ENCODE peak calls at places on chromosomes 5 and 9, in six cellular contexts. B is sigmoid colon, T is stomach, L is kidney, D is neural progenitor cell, I is GM12878. Q is an unnamed sample. For H3K4me1, the result is how much of the 10 kb centered on the place peaks cover.

GRCh38 chr9:72691671-72692070 is 170.3 kb downstream of the TMC1 start:
- DNase-seq in B (no peak), T (no peak), L (no peak), D (no peak), I (no peak), Q (no peak)

GRCh38 chr9:85741112-85741874 is 461 bp downstream of the AGTPBP1 start:
- DNase-seq in B (peak), T (peak), L (peak), D (peak), I (no peak), Q (no peak)

GRCh38 chr5:87116821-87117512 is 150.7 kb upstream of the RASA1 start:
- DNase-seq in B (no peak), T (no peak), L (no peak), D (no peak), I (peak), Q (no peak)

GRCh38 chr5:138095100-138095907 is 11.5 kb downstream of the WNT8A start:
- DNase-seq in B (no peak), T (no peak), L (no peak), D (no peak), I (no peak), Q (no peak)

GRCh38 chr5:74232281-74232680 is 408.2 kb downstream of the ENC1 start:
- DNase-seq in B (no peak), T (no peak), L (no peak), D (peak), I (no peak), Q (peak)

GRCh38 chr9:131677445-131678180 is 62.3 kb downstream of the RAPGEF1 start:
- DNase-seq in B (no peak), T (no peak), L (no peak), D (peak), I (peak), Q (no peak)

GRCh38 chr5:36876965-36877666 is 547 bp downstream of the NIPBL start:
- DNase-seq in B (peak), T (peak), L (peak), D (peak), I (no peak), Q (peak)

GRCh38 chr9:74173284-74173683 is 323.9 kb upstream of the RORB start:
- DNase-seq in B (no peak), T (no peak), L (no peak), D (no peak), I (no peak), Q (no peak)

GRCh38 chr5:31449175-31449574 is 82.7 kb downstream of the DROSHA start:
- DNase-seq in B (no peak), T (no peak), L (no peak), D (no peak), I (no peak), Q (no peak)

GRCh38 chr9:110029422-110029814 is 178.5 kb downstream of the C9orf152 start:
- DNase-seq in B (no peak), T (no peak), L (no peak), D (no peak), I (no peak), Q (peak)

GRCh38 chr5:143262393-143263174 is 140.9 kb downstream of the NR3C1 start:
- DNase-seq in B (no peak), T (no peak), L (no peak), D (no peak), I (peak), Q (peak)

GRCh38 chr5:149383399-149383798 is 4.3 kb upstream of the IL17B start:
- DNase-seq in B (peak), T (no peak), L (peak), D (no peak), I (no peak), Q (no peak)

GRCh38 chr9:113471566-113471965 is 8.0 kb downstream of the RGS3 start:
- DNase-seq in B (no peak), T (no peak), L (no peak), D (no peak), I (no peak), Q (no peak)

GRCh38 chr5:53515988-53516387 is 35.6 kb downstream of the FST start:
- DNase-seq in B (no peak), T (no peak), L (no peak), D (no peak), I (no peak), Q (no peak)

GRCh38 chr9:109317979-109318671 is 2.7 kb downstream of the EPB41L4B start:
- DNase-seq in B (no peak), T (no peak), L (no peak), D (peak), I (no peak), Q (peak)

GRCh38 chr5:117731445-117731844 is 1156.8 kb upstream of the SEMA6A start:
- DNase-seq in B (no peak), T (no peak), L (no peak), D (no peak), I (no peak), Q (no peak)

GRCh38 chr5:144369001-144369400 is 198.3 kb downstream of the KCTD16 start:
- DNase-seq in B (no peak), T (peak), L (peak), D (no peak), I (no peak), Q (no peak)

GRCh38 chr5:14110196-14110595 is 32.9 kb upstream of the TRIO start:
- DNase-seq in B (no peak), T (no peak), L (no peak), D (no peak), I (no peak), Q (no peak)

GRCh38 chr9:90921104-90921503 is 119.5 kb downstream of the SYK start:
- DNase-seq in B (peak), T (peak), L (peak), D (no peak), I (no peak), Q (peak)

GRCh38 chr9:70133253-70134208 is 89.9 kb downstream of the MAMDC2 start:
- DNase-seq in B (no peak), T (no peak), L (no peak), D (no peak), I (no peak), Q (no peak)

GRCh38 chr5:82388186-82388585 is 110.0 kb upstream of the RPS23 start:
- DNase-seq in B (no peak), T (no peak), L (peak), D (no peak), I (no peak), Q (no peak)

GRCh38 chr9:9996259-9996658 is 616.5 kb downstream of the PTPRD start:
- DNase-seq in B (no peak), T (no peak), L (no peak), D (no peak), I (no peak), Q (no peak)

GRCh38 chr9:112409758-112410157 is 29.9 kb downstream of the HSDL2 start:
- DNase-seq in B (no peak), T (no peak), L (no peak), D (no peak), I (no peak), Q (no peak)

GRCh38 chr9:87786423-87786822 is 60.5 kb downstream of the CTSL start:
- DNase-seq in B (no peak), T (no peak), L (no peak), D (no peak), I (no peak), Q (no peak)

GRCh38 chr5:62886603-62887315 is 308.1 kb downstream of the LRRC70 start:
- DNase-seq in B (no peak), T (no peak), L (no peak), D (no peak), I (no peak), Q (no peak)

GRCh38 chr9:75161116-75161857 is 73.0 kb downstream of the OSTF1 start:
- DNase-seq in B (no peak), T (no peak), L (no peak), D (no peak), I (no peak), Q (no peak)

GRCh38 chr9:3746296-3747275 is 220.8 kb upstream of the RFX3 start:
- DNase-seq in B (no peak), T (no peak), L (no peak), D (no peak), I (no peak), Q (peak)

GRCh38 chr5:86977185-86977584 is 290.5 kb upstream of the RASA1 start:
- DNase-seq in B (no peak), T (no peak), L (no peak), D (no peak), I (no peak), Q (peak)

GRCh38 chr5:175609504-175609903 is 48.4 kb upstream of the HRH2 start:
- DNase-seq in B (no peak), T (no peak), L (no peak), D (no peak), I (no peak), Q (no peak)

GRCh38 chr5:53249529-53249928 is 140.0 kb upstream of the MOCS2 start:
- DNase-seq in B (peak), T (no peak), L (no peak), D (no peak), I (no peak), Q (peak)

GRCh38 chr5:149790276-149790675 is 60.2 kb downstream of the PPARGC1B start:
- DNase-seq in B (no peak), T (no peak), L (no peak), D (no peak), I (no peak), Q (no peak)

GRCh38 chr5:132418876-132419275 is 49.4 kb downstream of the SLC22A5 start:
- DNase-seq in B (peak), T (no peak), L (no peak), D (no peak), I (no peak), Q (no peak)

GRCh38 chr5:10679336-10679988 is 81.6 kb downstream of the DAP start:
- DNase-seq in B (no peak), T (no peak), L (no peak), D (no peak), I (no peak), Q (no peak)

GRCh38 chr9:34493972-34494535 is 28.7 kb downstream of the ENHO start:
- DNase-seq in B (no peak), T (peak), L (no peak), D (peak), I (no peak), Q (peak)

GRCh38 chr5:142929602-142930001 is 159.4 kb downstream of the ARHGAP26 start:
- DNase-seq in B (no peak), T (no peak), L (no peak), D (no peak), I (no peak), Q (no peak)

GRCh38 chr9:136234597-136234996 is 11.0 kb downstream of the QSOX2 start:
- DNase-seq in B (no peak), T (no peak), L (no peak), D (no peak), I (no peak), Q (no peak)
- H3K27ac ChIP-seq in B (no peak), T (no peak), L (no peak), D (no peak), I (no peak), Q (no peak)

GRCh38 chr5:141199359-141200235 is at the start of gene PCDHB11:
- DNase-seq in B (no peak), T (no peak), L (no peak), D (peak), I (no peak), Q (no peak)
- TF ChIP-seq CTCF in B (no peak), T (no peak), L (peak), D (peak), I (no peak), Q (peak)

DNA sequence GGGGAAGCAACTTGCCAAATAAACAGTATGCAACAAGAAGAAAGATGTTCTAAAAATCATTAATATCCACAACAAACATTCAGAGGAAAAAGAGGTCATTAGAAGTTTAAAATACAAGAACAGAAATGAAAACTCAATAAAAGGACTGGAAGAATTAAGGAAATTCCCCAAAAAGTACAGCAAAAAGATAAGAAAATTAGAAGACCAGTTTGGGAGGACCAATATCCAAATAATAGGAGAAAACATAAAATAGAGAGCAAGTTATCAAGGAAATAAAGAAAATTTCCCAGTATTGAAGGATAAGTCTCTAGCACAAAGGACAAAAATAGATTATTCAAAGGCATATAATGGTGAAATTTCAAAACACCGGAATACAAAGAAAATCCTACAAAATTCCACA is 21.9 kb downstream of the DIAPH1 start:
- DNase-seq in B (no peak), T (no peak), L (no peak), D (no peak), I (no peak), Q (no peak)
- H3K4me1 ChIP-seq in B (under half), T (under half), L (under half), D (under half), I (under half), Q (under half)

DNA sequence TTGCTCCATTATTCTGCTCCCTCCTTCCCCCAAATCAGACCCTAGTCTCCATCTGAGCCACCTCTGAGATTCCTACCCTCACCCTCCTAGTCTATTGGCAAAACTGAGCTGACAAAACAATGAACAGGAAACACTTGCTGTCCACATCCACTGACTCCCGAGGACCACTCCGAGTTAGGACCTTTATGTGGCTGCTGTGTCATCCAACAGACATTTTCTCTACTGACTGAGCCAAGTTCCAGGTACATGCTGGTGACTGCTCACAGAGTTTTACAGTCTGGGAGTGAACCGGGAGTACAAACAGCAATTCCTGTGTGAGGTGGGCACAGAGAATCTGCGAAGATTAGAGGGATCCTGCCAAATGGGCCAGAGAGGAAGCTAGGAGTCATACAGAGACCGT is 39.2 kb downstream of the CFAP90 start:
- DNase-seq in B (no peak), T (no peak), L (no peak), D (no peak), I (no peak), Q (no peak)
- H3K27ac ChIP-seq in B (no peak), T (no peak), L (no peak), D (no peak), I (no peak), Q (no peak)

GRCh38 chr5:28729067-28729466 is 1690.7 kb upstream of the CDH9 start:
- DNase-seq in B (no peak), T (no peak), L (no peak), D (no peak), I (no peak), Q (no peak)

GRCh38 chr5:28737682-28738081 is 1699.3 kb upstream of the CDH9 start:
- DNase-seq in B (no peak), T (no peak), L (no peak), D (no peak), I (no peak), Q (no peak)

GRCh38 chr5:28734396-28734795 is 1696.0 kb upstream of the CDH9 start:
- DNase-seq in B (no peak), T (no peak), L (no peak), D (no peak), I (no peak), Q (peak)
- TF ChIP-seq CTCF in B (no peak), T (no peak), L (no peak), D (peak), I (no peak), Q (peak)

GRCh38 chr5:72294473-72294872 is 25.6 kb downstream of the MRPS27 start:
- DNase-seq in B (no peak), T (no peak), L (no peak), D (no peak), I (no peak), Q (no peak)

GRCh38 chr5:72298711-72299110 is 21.3 kb downstream of the MRPS27 start:
- DNase-seq in B (no peak), T (no peak), L (no peak), D (no peak), I (no peak), Q (no peak)

GRCh38 chr5:72295539-72295938 is 24.5 kb downstream of the MRPS27 start:
- DNase-seq in B (no peak), T (no peak), L (no peak), D (no peak), I (no peak), Q (no peak)

GRCh38 chr5:72293495-72294055 is 26.5 kb downstream of the MRPS27 start:
- DNase-seq in B (no peak), T (no peak), L (no peak), D (no peak), I (no peak), Q (no peak)

GRCh38 chr5:72296251-72296650 is 23.8 kb downstream of the MRPS27 start:
- DNase-seq in B (no peak), T (no peak), L (no peak), D (no peak), I (no peak), Q (no peak)
- H3K4me1 ChIP-seq in B (under half), T (under half), L (under half), D (under half), I (under half), Q (under half)